ENCODE peak calls at places on chromosomes 7 and 10, in nine cellular contexts. P is coronary artery; N is astrocyte of the spinal cord; G is tibial artery; Q is cardiac muscle cell; R is AG09309; T is Jurkat, Clone E6-1; W is heart left ventricle; I is GM12865. C is an unnamed sample.

GRCh38 chr10:110609592-110609991 is 34.5 kb upstream of the RBM20 start:
- DNase-seq in P (no peak), N (no peak), G (no peak), Q (no peak), R (no peak), T (no peak), W (peak; percentile 28), I (no peak), C (peak; percentile 5)

GRCh38 chr7:159127691-159128642 is 16.7 kb downstream of the VIPR2 start:
- DNase-seq in P (peak; percentile 29), N (no peak), G (no peak), Q (no peak), R (no peak), T (no peak), W (no peak), I (no peak), C (no peak)

GRCh38 chr7:80429186-80429585 is 82.7 kb downstream of the GNAT3 start:
- DNase-seq in P (no peak), N (no peak), G (no peak), Q (no peak), R (no peak), T (no peak), W (no peak), I (no peak), C (no peak)

GRCh38 chr7:43553999-43554398 is 28.9 kb upstream of the STK17A start:
- DNase-seq in P (no peak), N (peak; percentile 46), G (no peak), Q (peak; percentile 88), R (no peak), T (peak; percentile 70), W (no peak), I (no peak), C (peak; percentile 84)

GRCh38 chr10:34786464-34786863 is 28.6 kb downstream of the PARD3 start:
- DNase-seq in P (no peak), N (no peak), G (no peak), Q (no peak), R (peak; percentile 37), T (no peak), W (no peak), I (no peak), C (no peak)

GRCh38 chr7:85185355-85186082 is 1.3 kb downstream of the SEMA3D start:
- DNase-seq in P (peak; percentile 82), N (peak; percentile 71), G (peak; percentile 74), Q (peak; percentile 71), R (no peak), T (no peak), W (peak; percentile 51), I (no peak), C (peak; percentile 72)

GRCh38 chr10:116597543-116597942 is 6.8 kb downstream of the PNLIPRP1 start:
- DNase-seq in P (no peak), N (no peak), G (no peak), Q (no peak), R (no peak), T (no peak), W (no peak), I (no peak), C (no peak)

GRCh38 chr10:119049777-119050176 is 20.3 kb downstream of the NANOS1 start:
- DNase-seq in P (no peak), N (no peak), G (no peak), Q (no peak), R (no peak), T (no peak), W (no peak), I (no peak), C (no peak)

GRCh38 chr7:140654661-140655060 is 14.0 kb upstream of the DENND2A start:
- DNase-seq in P (no peak), N (no peak), G (peak; percentile 8), Q (no peak), R (no peak), T (no peak), W (no peak), I (no peak), C (no peak)

GRCh38 chr7:106022193-106022821 is 59.2 kb downstream of the CDHR3 start:
- DNase-seq in P (no peak), N (peak; percentile 73), G (no peak), Q (no peak), R (no peak), T (peak; percentile 93), W (no peak), I (peak; percentile 81), C (no peak)
- H3K4me3 ChIP-seq in P (no peak overlapping the region), N (no peak overlapping the region), G (no peak overlapping the region), Q (no peak overlapping the region), R (no peak overlapping the region), T (no peak overlapping the region), W (no peak overlapping the region), I (no peak overlapping the region), C (no peak overlapping the region)

DNA sequence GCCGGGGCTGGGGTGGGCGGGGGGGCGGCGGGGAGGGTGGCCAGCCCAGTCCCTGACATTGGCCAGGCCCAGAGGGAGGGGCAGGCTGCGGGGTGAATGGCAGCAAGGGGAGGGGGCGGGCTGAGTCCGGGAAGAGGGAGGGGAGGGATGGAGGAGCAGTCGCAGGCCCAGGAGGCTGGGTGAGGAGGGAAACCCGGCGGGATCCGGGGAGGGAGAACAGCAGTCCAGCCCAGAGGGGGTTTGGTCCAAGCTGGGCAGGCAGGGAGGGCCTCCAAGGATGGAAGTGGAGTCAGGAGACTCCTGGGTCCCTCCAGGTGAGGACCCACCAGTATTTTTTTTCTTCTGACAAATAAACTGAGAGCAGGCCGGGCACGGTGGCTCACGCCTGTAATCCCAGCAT is 14.4 kb downstream of the GRID2IP start:
- DNase-seq in P (no peak), N (no peak), G (no peak), Q (peak; percentile 39), R (no peak), T (no peak), W (no peak), I (no peak), C (no peak)
- H3K4me3 ChIP-seq in P (peak overlapping the region; percentile 52), N (no peak overlapping the region), G (no peak overlapping the region), Q (peak overlapping the region; percentile 46), R (no peak overlapping the region), T (no peak overlapping the region), W (peak overlapping the region; percentile 34), I (no peak overlapping the region), C (no peak overlapping the region)

DNA sequence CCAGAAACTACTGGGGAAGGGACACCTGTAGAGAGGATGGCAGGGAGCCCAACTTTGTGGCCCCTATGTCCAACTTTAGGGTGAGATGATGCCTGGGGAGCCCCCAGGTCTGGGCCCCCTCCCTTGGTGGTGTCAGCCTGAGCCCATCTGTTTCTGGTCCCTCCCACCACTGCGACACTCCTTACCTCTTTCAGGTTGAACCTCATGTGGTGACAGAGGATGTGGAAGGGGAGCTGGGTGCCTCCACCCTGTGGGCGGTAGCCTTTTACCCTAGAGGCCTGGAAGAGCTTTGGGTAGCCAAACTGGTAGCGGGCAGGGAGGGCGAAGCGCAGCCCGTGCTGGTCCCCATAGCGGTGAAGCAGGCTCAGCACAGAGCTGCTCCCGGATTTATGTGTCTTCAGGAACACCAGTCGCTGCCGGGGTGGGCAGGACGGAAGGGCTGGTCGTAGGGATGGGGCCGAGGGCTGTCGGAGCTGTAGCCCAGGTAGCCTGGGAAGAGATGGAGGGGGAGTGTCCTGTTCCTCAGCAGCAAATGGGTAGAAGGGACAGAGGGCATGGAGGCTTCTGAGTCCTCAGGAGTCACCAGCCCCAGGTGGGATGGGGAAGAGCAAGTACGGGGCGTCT is 2.0 kb downstream of the GAL3ST4 start:
- DNase-seq in P (no peak), N (no peak), G (no peak), Q (no peak), R (no peak), T (no peak), W (no peak), I (no peak), C (no peak)
- H3K4me3 ChIP-seq in P (no peak overlapping the region), N (no peak overlapping the region), G (no peak overlapping the region), Q (no peak overlapping the region), R (no peak overlapping the region), T (no peak overlapping the region), W (no peak overlapping the region), I (no peak overlapping the region), C (no peak overlapping the region)

GRCh38 chr10:1465421-1465902 is 271.9 kb downstream of the ADARB2 start:
- DNase-seq in P (no peak), N (no peak), G (no peak), Q (no peak), R (no peak), T (no peak), W (no peak), I (peak; percentile 48), C (no peak)
- H3K4me3 ChIP-seq in P (no peak overlapping the region), N (no peak overlapping the region), G (no peak overlapping the region), Q (no peak overlapping the region), R (no peak overlapping the region), T (no peak overlapping the region), W (no peak overlapping the region), I (peak overlapping the region; percentile 39), C (no peak overlapping the region)

GRCh38 chr7:121178452-121178851 is 150.3 kb upstream of the WNT16 start:
- DNase-seq in P (no peak), N (no peak), G (no peak), Q (no peak), R (no peak), T (no peak), W (no peak), I (no peak), C (no peak)
- H3K4me3 ChIP-seq in P (no peak overlapping the region), N (no peak overlapping the region), G (no peak overlapping the region), Q (no peak overlapping the region), R (no peak overlapping the region), T (no peak overlapping the region), W (no peak overlapping the region), I (no peak overlapping the region), C (no peak overlapping the region)

GRCh38 chr10:122126763-122127659 is 138.0 kb downstream of the TACC2 start:
- DNase-seq in P (no peak), N (peak; percentile 94), G (peak; percentile 53), Q (peak; percentile 91), R (peak; percentile 75), T (no peak), W (peak; percentile 54), I (no peak), C (peak; percentile 89)

GRCh38 chr10:122127943-122128342 is 139.0 kb downstream of the TACC2 start:
- DNase-seq in P (no peak), N (peak; percentile 30), G (peak; percentile 50), Q (peak; percentile 21), R (no peak), T (no peak), W (no peak), I (no peak), C (peak; percentile 58)

GRCh38 chr10:122124808-122125207 is 135.8 kb downstream of the TACC2 start:
- DNase-seq in P (no peak), N (no peak), G (no peak), Q (no peak), R (no peak), T (no peak), W (no peak), I (no peak), C (no peak)

GRCh38 chr10:122130474-122131110 is 140.5 kb upstream of the BTBD16 start:
- DNase-seq in P (no peak), N (peak; percentile 61), G (no peak), Q (no peak), R (no peak), T (no peak), W (no peak), I (no peak), C (no peak)

DNA sequence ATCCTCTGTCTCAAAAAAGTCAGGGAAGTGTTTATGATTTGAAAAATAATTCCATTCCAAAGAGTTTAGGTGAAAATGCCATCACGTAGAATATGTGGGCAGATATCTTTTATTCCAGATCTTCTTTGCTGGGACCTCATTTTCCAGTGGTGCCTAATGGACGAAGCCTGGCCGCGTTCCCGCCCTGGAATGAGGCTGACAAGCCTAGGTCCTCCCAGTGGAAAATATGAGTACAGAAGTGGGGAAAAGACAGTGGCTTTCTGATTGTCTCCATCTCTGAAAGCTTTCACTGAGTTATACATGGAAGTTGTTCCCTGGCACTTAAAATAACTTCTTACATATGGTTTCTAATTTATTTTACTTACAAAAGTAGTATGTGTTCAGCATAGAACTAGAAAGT is 139.4 kb downstream of the TACC2 start:
- DNase-seq in P (no peak), N (peak; percentile 39), G (peak; percentile 78), Q (peak; percentile 66), R (no peak), T (no peak), W (peak; percentile 80), I (no peak), C (peak; percentile 53)
- H3K4me3 ChIP-seq in P (peak overlapping the region; percentile 66), N (no peak overlapping the region), G (peak overlapping the region; percentile 50), Q (no peak overlapping the region), R (peak overlapping the region; percentile 1), T (no peak overlapping the region), W (peak overlapping the region; percentile 23), I (no peak overlapping the region), C (no peak overlapping the region)